ENCODE peak calls at places on chromosomes 3 and 15, in seven cellular contexts. S is COR-L47; N is activated T-cell treated with anti-CD3 and anti-CD28 coated beads for 1 hour; T is SJSA1; X is stimulated activated CD4-positive, alpha-beta T cell treated with anti-CD3 and anti-CD28 coated beads, TNF-alpha, amount 100 ng/mL, for 24 hours; J is ELR; H is H4. D is an unnamed sample.

GRCh38 chr15:73927476-73928240 is 1.4 kb downstream of the LOXL1 start:
- DNase-seq in S (peak), N (peak), T (no peak), X (peak), J (peak), H (peak), D (peak)

GRCh38 chr3:173889522-173890055 is 492.0 kb downstream of the NLGN1 start:
- DNase-seq in S (no peak), N (no peak), T (no peak), X (no peak), J (peak), H (no peak), D (no peak)

GRCh38 chr3:57112206-57112605 is 51.7 kb downstream of the SPATA12 start:
- DNase-seq in S (no peak), N (no peak), T (no peak), X (no peak), J (peak), H (no peak), D (no peak)

GRCh38 chr15:87038404-87038803 is 958.7 kb downstream of the AGBL1 start:
- DNase-seq in S (no peak), N (no peak), T (no peak), X (no peak), J (no peak), H (no peak), D (no peak)

GRCh38 chr15:55990986-55991385 is 2.4 kb downstream of the NEDD4 start:
- DNase-seq in S (no peak), N (no peak), T (no peak), X (no peak), J (no peak), H (no peak), D (no peak)

GRCh38 chr3:89145995-89146394 is 38.6 kb downstream of the EPHA3 start:
- DNase-seq in S (no peak), N (no peak), T (no peak), X (no peak), J (peak), H (peak), D (no peak)

GRCh38 chr15:85615930-85616329 is 178.8 kb downstream of the KLHL25 start:
- DNase-seq in S (no peak), N (no peak), T (no peak), X (no peak), J (peak), H (peak), D (no peak)

GRCh38 chr15:43484455-43484854 is 8.5 kb downstream of the TP53BP1 start:
- DNase-seq in S (no peak), N (no peak), T (no peak), X (no peak), J (peak), H (no peak), D (no peak)

GRCh38 chr3:9308298-9308990 is 54.4 kb upstream of the THUMPD3 start:
- DNase-seq in S (peak), N (no peak), T (no peak), X (no peak), J (no peak), H (no peak), D (no peak)